ENCODE peak calls at places on chromosomes 6 and 20, in six cellular contexts. A, D, K, Z, H and F are unnamed samples.

GRCh38 chr6:139392834-139393233 is 18.4 kb upstream of the CITED2 start:
- DNase-seq in Z (no peak), D (no peak), K (peak; percentile 44), A (peak; percentile 74), H (no peak), F (no peak)

GRCh38 chr6:139409026-139409425 is 34.6 kb upstream of the CITED2 start:
- DNase-seq in D (no peak), A (peak; percentile 39), K (no peak), H (no peak), Z (no peak), F (no peak)

GRCh38 chr6:119479860-119480655 is 130.5 kb upstream of the MAN1A1 start:
- DNase-seq in D (no peak), K (peak; percentile 31), Z (no peak), H (no peak), A (no peak), F (no peak)

GRCh38 chr6:9404351-9405146 is 969.2 kb upstream of the SLC35B3 start:
- DNase-seq in D (no peak), Z (peak; percentile 50), H (no peak), K (no peak), A (no peak), F (no peak)

GRCh38 chr6:73579851-73580246 is 59.0 kb upstream of the EEF1A1 start:
- DNase-seq in K (peak; percentile 37), A (peak; percentile 91), Z (no peak), D (peak; percentile 61), H (peak; percentile 13), F (no peak)

GRCh38 chr6:40845588-40845987 is 193.4 kb downstream of the UNC5CL start:
- DNase-seq in Z (peak; percentile 39), H (peak; percentile 14), K (peak; percentile 43), A (peak; percentile 35), D (peak; percentile 62), F (peak; percentile 62)

GRCh38 chr20:49859807-49860206 is 47.2 kb downstream of the SLC9A8 start:
- DNase-seq in A (no peak), Z (no peak), H (no peak), D (no peak), K (no peak), F (no peak)

GRCh38 chr6:104705095-104705707 is 154.5 kb downstream of the HACE1 start:
- DNase-seq in A (peak; percentile 12), D (no peak), H (peak; percentile 17), K (peak; percentile 98), Z (no peak), F (no peak)

GRCh38 chr6:36285797-36286196 is 15.9 kb downstream of the PNPLA1 start:
- DNase-seq in K (no peak), Z (no peak), A (no peak), D (no peak), H (no peak), F (no peak)